ENCODE peak calls at places on chromosomes 3 and 15, in six cellular contexts. N is SK-N-SH, O is ascending aorta, M is psoas muscle, J is hepatocyte, W is stomach. A is an unnamed sample. For H3K9me3, the result is how much of the 10 kb centered on the place peaks cover.

GRCh38 chr3:128170866-128171516 is 17.7 kb downstream of the EEFSEC start:
- DNase-seq in N (peak), O (no peak), M (peak), J (peak), W (peak), A (peak)

GRCh38 chr3:100269410-100270217 is 8.8 kb downstream of the TBC1D23 start:
- DNase-seq in N (no peak), O (no peak), M (no peak), J (no peak), W (no peak), A (no peak)

GRCh38 chr15:29334544-29334943 is 64.9 kb upstream of the NSMCE3 start:
- DNase-seq in N (no peak), O (no peak), M (no peak), J (no peak), W (no peak), A (no peak)

GRCh38 chr3:43162573-43163084 is 56.8 kb upstream of the POMGNT2 start:
- DNase-seq in N (no peak), O (no peak), M (no peak), J (no peak), W (no peak), A (no peak)

GRCh38 chr3:68996356-68996995 is 17.0 kb downstream of the EOGT start:
- DNase-seq in N (no peak), O (no peak), M (no peak), J (no peak), W (no peak), A (no peak)

GRCh38 chr15:34206016-34206415 is 3.9 kb downstream of the KATNBL1 start:
- DNase-seq in N (no peak), O (no peak), M (no peak), J (no peak), W (no peak), A (no peak)

GRCh38 chr3:62214850-62215249 is 158.5 kb downstream of the FEZF2 start:
- DNase-seq in N (no peak), O (no peak), M (no peak), J (no peak), W (no peak), A (no peak)

GRCh38 chr3:151537751-151538150 is 76.9 kb upstream of the IGSF10 start:
- DNase-seq in N (no peak), O (no peak), M (no peak), J (no peak), W (no peak), A (no peak)

GRCh38 chr15:39261397-39261796 is 319.5 kb upstream of the THBS1 start:
- DNase-seq in N (no peak), O (no peak), M (no peak), J (no peak), W (no peak), A (no peak)

GRCh38 chr15:96088592-96088991 is 241.9 kb upstream of the NR2F2 start:
- DNase-seq in N (no peak), O (no peak), M (no peak), J (no peak), W (no peak), A (no peak)

GRCh38 chr3:185900228-185900627 is 37.6 kb downstream of the TRA2B start:
- DNase-seq in N (peak), O (no peak), M (no peak), J (peak), W (no peak), A (peak)

GRCh38 chr3:9715764-9716437 is 12.3 kb downstream of the CPNE9 start:
- DNase-seq in N (no peak), O (peak), M (peak), J (peak), W (peak), A (peak)

GRCh38 chr3:128911911-128912310 is 32.5 kb downstream of the ACAD9 start:
- DNase-seq in N (no peak), O (no peak), M (no peak), J (no peak), W (no peak), A (no peak)

GRCh38 chr3:31142139-31142538 is 247.7 kb upstream of the GADL1 start:
- DNase-seq in N (no peak), O (no peak), M (no peak), J (no peak), W (no peak), A (no peak)

GRCh38 chr3:33438871-33439270 is 1.3 kb downstream of the UBP1 start:
- DNase-seq in N (no peak), O (no peak), M (no peak), J (no peak), W (no peak), A (no peak)

GRCh38 chr3:105829879-105830622 is 38.8 kb downstream of the CBLB start:
- DNase-seq in N (no peak), O (no peak), M (no peak), J (no peak), W (no peak), A (no peak)

GRCh38 chr15:28896944-28897343 is 11.2 kb downstream of the APBA2 start:
- DNase-seq in N (no peak), O (no peak), M (no peak), J (no peak), W (no peak), A (no peak)

GRCh38 chr3:134869153-134869726 is 74.2 kb downstream of the EPHB1 start:
- DNase-seq in N (no peak), O (no peak), M (no peak), J (no peak), W (no peak), A (no peak)

GRCh38 chr3:128378631-128379347 is 87.9 kb downstream of the DNAJB8 start:
- DNase-seq in N (no peak), O (no peak), M (peak), J (peak), W (no peak), A (no peak)

GRCh38 chr15:77582763-77583162 is 49.9 kb downstream of the LINGO1 start:
- DNase-seq in N (no peak), O (no peak), M (no peak), J (peak), W (no peak), A (no peak)

GRCh38 chr15:52511084-52511483 is 17.6 kb downstream of the MYO5A start:
- DNase-seq in N (no peak), O (no peak), M (no peak), J (no peak), W (no peak), A (no peak)

GRCh38 chr3:64644483-64644882 is 43.3 kb downstream of the ADAMTS9 start:
- DNase-seq in N (no peak), O (no peak), M (no peak), J (no peak), W (no peak), A (no peak)

GRCh38 chr3:128486692-128487537 is 6.1 kb downstream of the GATA2 start:
- DNase-seq in N (peak), O (no peak), M (no peak), J (no peak), W (no peak), A (peak)

GRCh38 chr3:3636815-3637214 is 162.4 kb upstream of the LRRN1 start:
- DNase-seq in N (no peak), O (no peak), M (no peak), J (no peak), W (no peak), A (no peak)

DNA sequence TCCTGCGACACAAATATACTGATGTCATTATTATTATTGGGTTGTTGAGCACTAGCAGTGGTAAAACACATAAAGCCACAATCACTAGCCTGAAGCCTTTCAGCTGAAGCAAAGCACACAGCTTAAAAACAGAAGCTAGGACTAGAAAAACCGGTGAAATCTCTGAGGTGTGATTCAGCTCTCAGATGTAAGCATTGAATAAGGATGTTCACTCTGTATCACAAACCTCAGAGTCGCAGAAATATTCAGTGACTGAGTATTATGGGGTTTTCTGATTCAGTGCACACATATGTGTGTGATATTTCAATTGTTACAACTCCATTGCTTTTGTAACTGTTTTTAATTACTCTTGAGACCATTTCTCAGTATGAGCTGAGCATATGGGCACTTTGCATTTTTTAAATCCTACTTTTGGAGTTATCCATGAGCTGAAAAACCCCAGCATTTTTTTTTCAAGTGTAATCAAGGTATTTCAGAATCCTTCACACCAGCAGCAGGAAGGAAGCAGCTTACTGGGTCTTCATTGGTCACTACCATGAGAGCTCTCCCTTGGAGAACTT is 868.8 kb downstream of the NTRK3 start:
- DNase-seq in N (no peak), O (no peak), M (no peak), J (no peak), W (no peak), A (no peak)
- H3K9me3 ChIP-seq in N (under half), O (under half), M (under half), J (under half), W (under half), A (under half)

GRCh38 chr15:25091421-25092158 is 136.8 kb downstream of the SNRPN start:
- DNase-seq in N (no peak), O (no peak), M (no peak), J (no peak), W (no peak), A (no peak)

GRCh38 chr15:25090073-25090733 is 135.4 kb downstream of the SNRPN start:
- DNase-seq in N (no peak), O (no peak), M (no peak), J (no peak), W (no peak), A (no peak)

GRCh38 chr15:25087137-25087536 is 132.3 kb downstream of the SNRPN start:
- DNase-seq in N (no peak), O (no peak), M (no peak), J (no peak), W (peak), A (no peak)

GRCh38 chr15:25088261-25088790 is 133.5 kb downstream of the SNRPN start:
- DNase-seq in N (no peak), O (no peak), M (no peak), J (no peak), W (no peak), A (no peak)

GRCh38 chr15:25089577-25089976 is 134.8 kb downstream of the SNRPN start:
- DNase-seq in N (no peak), O (no peak), M (no peak), J (no peak), W (no peak), A (no peak)
- H3K9me3 ChIP-seq in N (under half), O (half or more), M (half or more), J (under half), W (half or more), A (half or more)

GRCh38 chr15:68244235-68244634 is 14.7 kb upstream of the CLN6 start:
- DNase-seq in N (no peak), O (no peak), M (no peak), J (no peak), W (no peak), A (no peak)
- H3K9me3 ChIP-seq in N (under half), O (under half), M (under half), J (under half), W (under half), A (under half)

GRCh38 chr3:170862618-170863374 is 7.2 kb downstream of the RPL22L1 start:
- DNase-seq in N (no peak), O (no peak), M (no peak), J (no peak), W (no peak), A (no peak)
- H3K9me3 ChIP-seq in N (under half), O (under half), M (under half), J (under half), W (under half), A (under half)

GRCh38 chr3:147411777-147412176 is 2.6 kb downstream of the ZIC1 start:
- DNase-seq in N (no peak), O (no peak), M (no peak), J (no peak), W (no peak), A (no peak)
- H3K9me3 ChIP-seq in N (under half), O (under half), M (under half), J (under half), W (under half), A (under half)

DNA sequence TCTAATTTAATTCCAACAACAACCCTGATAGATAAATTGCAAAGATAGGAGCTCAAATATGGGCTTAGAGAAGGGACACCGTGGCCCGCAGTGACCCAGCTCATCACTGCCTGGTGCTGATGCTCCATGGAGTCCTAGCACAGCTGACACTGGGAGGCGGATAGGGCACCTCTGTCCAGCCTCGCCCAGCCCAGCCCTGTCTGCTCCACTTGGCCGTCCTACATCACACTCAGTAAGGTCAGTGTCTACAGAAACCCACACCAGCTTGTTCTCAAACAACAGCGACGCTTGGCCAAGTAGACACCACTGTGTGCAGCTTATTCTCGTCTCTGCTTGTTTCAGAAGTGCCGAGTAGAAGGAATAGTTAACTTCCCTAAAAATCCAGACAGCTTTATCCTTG is 33.9 kb downstream of the GABRB3 start:
- DNase-seq in N (no peak), O (no peak), M (no peak), J (no peak), W (no peak), A (no peak)
- H3K9me3 ChIP-seq in N (under half), O (under half), M (under half), J (under half), W (under half), A (under half)